ENCODE peak calls at places on chromosomes 13 and 19, in six cellular contexts. One of them, this sample, is unnamed.

GRCh38 chr19:45498411-45499195 is at the start of gene PPM1N:
- DNase-seq in effector memory CD4-positive, alpha-beta T cell: peak; percentile 37
- DNase-seq in K562: peak; percentile 31
- DNase-seq in pancreas: no peak
- DNase-seq in PC-3: peak; percentile 16
- DNase-seq in ascending aorta: no peak
- DNase-seq in this sample: no peak

GRCh38 chr19:41307954-41308449 is 2.0 kb upstream of the CCDC97 start:
- DNase-seq in effector memory CD4-positive, alpha-beta T cell: no peak
- DNase-seq in K562: no peak
- DNase-seq in pancreas: no peak
- DNase-seq in PC-3: no peak
- DNase-seq in ascending aorta: no peak
- DNase-seq in this sample: no peak

GRCh38 chr19:13255719-13256059 is 105.5 kb downstream of the IER2 start:
- DNase-seq in effector memory CD4-positive, alpha-beta T cell: no peak
- DNase-seq in K562: no peak
- DNase-seq in pancreas: no peak
- DNase-seq in PC-3: no peak
- DNase-seq in ascending aorta: no peak
- DNase-seq in this sample: no peak

GRCh38 chr13:98565726-98566577 is 11.0 kb downstream of the STK24 start:
- DNase-seq in effector memory CD4-positive, alpha-beta T cell: no peak
- DNase-seq in K562: no peak
- DNase-seq in pancreas: peak; percentile 38
- DNase-seq in PC-3: no peak
- DNase-seq in ascending aorta: peak; percentile 75
- DNase-seq in this sample: no peak

GRCh38 chr19:43148233-43148632 is 38.1 kb downstream of the PSG5 start:
- DNase-seq in effector memory CD4-positive, alpha-beta T cell: no peak
- DNase-seq in K562: no peak
- DNase-seq in pancreas: no peak
- DNase-seq in PC-3: peak; percentile 18
- DNase-seq in ascending aorta: no peak
- DNase-seq in this sample: no peak

GRCh38 chr19:43570174-43570791 is 5.0 kb downstream of the XRCC1 start:
- DNase-seq in effector memory CD4-positive, alpha-beta T cell: no peak
- DNase-seq in K562: no peak
- DNase-seq in pancreas: no peak
- DNase-seq in PC-3: peak; percentile 63
- DNase-seq in ascending aorta: no peak
- DNase-seq in this sample: no peak

GRCh38 chr19:32828643-32829344 is 40.8 kb downstream of the SLC7A9 start:
- DNase-seq in effector memory CD4-positive, alpha-beta T cell: no peak
- DNase-seq in K562: no peak
- DNase-seq in pancreas: no peak
- DNase-seq in PC-3: no peak
- DNase-seq in ascending aorta: no peak
- DNase-seq in this sample: no peak

GRCh38 chr13:44574466-44574855 is 1.7 kb downstream of the TSC22D1 start:
- DNase-seq in effector memory CD4-positive, alpha-beta T cell: no peak
- DNase-seq in K562: no peak
- DNase-seq in pancreas: no peak
- DNase-seq in PC-3: peak; percentile 38
- DNase-seq in ascending aorta: no peak
- DNase-seq in this sample: no peak

GRCh38 chr13:44386932-44387556 is 13.4 kb downstream of the SERP2 start:
- DNase-seq in effector memory CD4-positive, alpha-beta T cell: no peak
- DNase-seq in K562: peak; percentile 35
- DNase-seq in pancreas: no peak
- DNase-seq in PC-3: no peak
- DNase-seq in ascending aorta: no peak
- DNase-seq in this sample: no peak

GRCh38 chr13:76216729-76217128 is 580.6 kb downstream of the LMO7 start:
- DNase-seq in effector memory CD4-positive, alpha-beta T cell: no peak
- DNase-seq in K562: no peak
- DNase-seq in pancreas: no peak
- DNase-seq in PC-3: no peak
- DNase-seq in ascending aorta: no peak
- DNase-seq in this sample: no peak

GRCh38 chr19:2476451-2477140 is 669 bp downstream of the GADD45B start:
- DNase-seq in effector memory CD4-positive, alpha-beta T cell: peak; percentile 41
- DNase-seq in K562: peak; percentile 69
- DNase-seq in pancreas: peak; percentile 64
- DNase-seq in PC-3: peak; percentile 39
- DNase-seq in ascending aorta: peak; percentile 84
- DNase-seq in this sample: peak; percentile 88

GRCh38 chr13:104779311-104779710 is 1713.1 kb upstream of the SLC10A2 start:
- DNase-seq in effector memory CD4-positive, alpha-beta T cell: no peak
- DNase-seq in K562: no peak
- DNase-seq in pancreas: no peak
- DNase-seq in PC-3: peak; percentile 36
- DNase-seq in ascending aorta: no peak
- DNase-seq in this sample: no peak

GRCh38 chr19:33518541-33518940 is 3.0 kb downstream of the PEPD start:
- DNase-seq in effector memory CD4-positive, alpha-beta T cell: no peak
- DNase-seq in K562: no peak
- DNase-seq in pancreas: no peak
- DNase-seq in PC-3: no peak
- DNase-seq in ascending aorta: no peak
- DNase-seq in this sample: no peak

GRCh38 chr19:47330466-47330869 is 1.5 kb upstream of the C5AR2 start:
- DNase-seq in effector memory CD4-positive, alpha-beta T cell: no peak
- DNase-seq in K562: no peak
- DNase-seq in pancreas: no peak
- DNase-seq in PC-3: no peak
- DNase-seq in ascending aorta: no peak
- DNase-seq in this sample: no peak

GRCh38 chr19:58434217-58434616 is 5.7 kb downstream of the ZNF132 start:
- DNase-seq in effector memory CD4-positive, alpha-beta T cell: no peak
- DNase-seq in K562: no peak
- DNase-seq in pancreas: no peak
- DNase-seq in PC-3: no peak
- DNase-seq in ascending aorta: no peak
- DNase-seq in this sample: no peak

GRCh38 chr19:2636897-2637683 is 65.4 kb downstream of the GNG7 start:
- DNase-seq in effector memory CD4-positive, alpha-beta T cell: peak; percentile 46
- DNase-seq in K562: peak; percentile 87
- DNase-seq in pancreas: peak; percentile 67
- DNase-seq in PC-3: peak; percentile 58
- DNase-seq in ascending aorta: no peak
- DNase-seq in this sample: peak; percentile 95

GRCh38 chr13:25252229-25252628 is 35.1 kb downstream of the MTMR6 start:
- DNase-seq in effector memory CD4-positive, alpha-beta T cell: no peak
- DNase-seq in K562: no peak
- DNase-seq in pancreas: no peak
- DNase-seq in PC-3: no peak
- DNase-seq in ascending aorta: no peak
- DNase-seq in this sample: no peak

GRCh38 chr19:1904385-1905070 is 671 bp upstream of the ADAT3 start:
- DNase-seq in effector memory CD4-positive, alpha-beta T cell: no peak
- DNase-seq in K562: no peak
- DNase-seq in pancreas: peak; percentile 73
- DNase-seq in PC-3: peak; percentile 92
- DNase-seq in ascending aorta: peak; percentile 84
- DNase-seq in this sample: peak; percentile 77

GRCh38 chr19:32924200-32924599 is 47.6 kb downstream of the CEP89 start:
- DNase-seq in effector memory CD4-positive, alpha-beta T cell: no peak
- DNase-seq in K562: no peak
- DNase-seq in pancreas: no peak
- DNase-seq in PC-3: peak; percentile 40
- DNase-seq in ascending aorta: peak; percentile 38
- DNase-seq in this sample: no peak

GRCh38 chr19:5137571-5138124 is 168.7 kb downstream of the KDM4B start:
- DNase-seq in effector memory CD4-positive, alpha-beta T cell: no peak
- DNase-seq in K562: peak; percentile 34
- DNase-seq in pancreas: no peak
- DNase-seq in PC-3: no peak
- DNase-seq in ascending aorta: no peak
- DNase-seq in this sample: peak; percentile 65

GRCh38 chr19:5134683-5135082 is 165.8 kb downstream of the KDM4B start:
- DNase-seq in effector memory CD4-positive, alpha-beta T cell: no peak
- DNase-seq in K562: no peak
- DNase-seq in pancreas: no peak
- DNase-seq in PC-3: no peak
- DNase-seq in ascending aorta: no peak
- DNase-seq in this sample: no peak

GRCh38 chr19:5136060-5136855 is 167.3 kb downstream of the KDM4B start:
- DNase-seq in effector memory CD4-positive, alpha-beta T cell: no peak
- DNase-seq in K562: no peak
- DNase-seq in pancreas: no peak
- DNase-seq in PC-3: no peak
- DNase-seq in ascending aorta: no peak
- DNase-seq in this sample: no peak

GRCh38 chr19:5138606-5139594 is 170.0 kb downstream of the KDM4B start:
- DNase-seq in effector memory CD4-positive, alpha-beta T cell: peak; percentile 39
- DNase-seq in K562: no peak
- DNase-seq in pancreas: no peak
- DNase-seq in PC-3: peak; percentile 57
- DNase-seq in ascending aorta: peak; percentile 76
- DNase-seq in this sample: peak; percentile 55

GRCh38 chr19:5137114-5137513 is 168.2 kb downstream of the KDM4B start:
- DNase-seq in effector memory CD4-positive, alpha-beta T cell: no peak
- DNase-seq in K562: no peak
- DNase-seq in pancreas: no peak
- DNase-seq in PC-3: no peak
- DNase-seq in ascending aorta: no peak
- DNase-seq in this sample: no peak
- H3K36me3 ChIP-seq in effector memory CD4-positive, alpha-beta T cell: peaks cover 46% of the 10 kb centered on the region
- H3K36me3 ChIP-seq in K562: peaks cover 53% of the 10 kb centered on the region
- H3K36me3 ChIP-seq in pancreas: peaks cover 28% of the 10 kb centered on the region
- H3K36me3 ChIP-seq in PC-3: peaks cover 15% of the 10 kb centered on the region
- H3K36me3 ChIP-seq in ascending aorta: peaks cover 72% of the 10 kb centered on the region
- H3K36me3 ChIP-seq in this sample: peaks cover 100% of the 10 kb centered on the region

DNA sequence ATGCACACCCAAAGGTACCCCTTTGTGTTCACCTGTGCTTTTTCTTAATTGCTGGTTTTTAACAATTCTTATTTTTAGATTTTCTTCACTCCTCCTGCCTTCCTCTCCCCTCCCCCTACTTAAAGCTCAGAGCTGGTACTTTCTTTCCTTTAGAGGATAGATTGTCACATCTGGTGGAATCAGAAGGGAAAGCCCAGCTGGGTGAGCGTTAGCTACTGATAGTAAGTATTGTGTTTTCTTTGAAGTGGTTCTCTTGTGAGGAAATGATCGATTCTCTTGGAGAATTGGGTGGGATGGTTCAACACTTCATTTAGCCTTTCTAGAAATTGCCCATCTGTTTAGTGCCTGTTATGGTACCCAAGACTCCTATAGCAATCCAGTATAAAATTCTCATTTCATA is 84.8 kb downstream of the FLT1 start:
- DNase-seq in effector memory CD4-positive, alpha-beta T cell: no peak
- DNase-seq in K562: peak; percentile 22
- DNase-seq in pancreas: no peak
- DNase-seq in PC-3: no peak
- DNase-seq in ascending aorta: no peak
- DNase-seq in this sample: no peak
- H3K4me1 ChIP-seq in effector memory CD4-positive, alpha-beta T cell: no peaks in the 10 kb centered on the region
- H3K4me1 ChIP-seq in K562: peaks cover 41% of the 10 kb centered on the region
- H3K4me1 ChIP-seq in pancreas: no peaks in the 10 kb centered on the region
- H3K4me1 ChIP-seq in PC-3: no peaks in the 10 kb centered on the region
- H3K4me1 ChIP-seq in ascending aorta: no peaks in the 10 kb centered on the region
- H3K4me1 ChIP-seq in this sample: peaks cover 10% of the 10 kb centered on the region

DNA sequence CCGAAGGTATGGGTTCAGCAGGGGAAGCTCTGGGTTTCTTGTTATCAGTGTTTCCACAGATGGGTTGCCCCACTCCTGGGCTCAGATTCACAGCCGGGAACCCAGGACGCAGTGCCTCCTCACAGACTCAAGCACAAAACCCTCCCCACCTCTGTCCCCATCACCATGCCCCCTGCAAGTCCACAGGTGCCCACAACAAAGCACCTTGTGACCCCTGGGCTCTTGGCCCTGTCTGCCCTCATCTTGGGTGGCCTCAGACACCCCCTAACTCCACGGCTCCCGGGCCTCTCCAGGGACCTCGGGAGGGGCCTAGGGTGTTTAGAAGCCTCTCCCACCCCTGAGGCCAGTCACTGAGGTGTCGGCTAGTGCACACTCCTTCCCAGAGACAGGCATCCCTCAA is 231.7 kb downstream of the TUBA3C start:
- DNase-seq in effector memory CD4-positive, alpha-beta T cell: no peak
- DNase-seq in K562: no peak
- DNase-seq in pancreas: no peak
- DNase-seq in PC-3: no peak
- DNase-seq in ascending aorta: no peak
- DNase-seq in this sample: no peak
- H3K9me3 ChIP-seq in effector memory CD4-positive, alpha-beta T cell: no peaks in the 10 kb centered on the region
- H3K9me3 ChIP-seq in K562: no peaks in the 10 kb centered on the region
- H3K9me3 ChIP-seq in pancreas: no peaks in the 10 kb centered on the region
- H3K9me3 ChIP-seq in PC-3: peaks cover 8% of the 10 kb centered on the region
- H3K9me3 ChIP-seq in ascending aorta: no peaks in the 10 kb centered on the region
- H3K9me3 ChIP-seq in this sample: no peaks in the 10 kb centered on the region

GRCh38 chr19:18322318-18322758 is 538 bp downstream of the LSM4 start:
- DNase-seq in effector memory CD4-positive, alpha-beta T cell: no peak
- DNase-seq in K562: peak; percentile 62
- DNase-seq in pancreas: no peak
- DNase-seq in PC-3: peak; percentile 43
- DNase-seq in ascending aorta: peak; percentile 74
- DNase-seq in this sample: no peak

GRCh38 chr19:18321729-18322091 is 1.2 kb downstream of the LSM4 start:
- DNase-seq in effector memory CD4-positive, alpha-beta T cell: no peak
- DNase-seq in K562: peak; percentile 17
- DNase-seq in pancreas: no peak
- DNase-seq in PC-3: no peak
- DNase-seq in ascending aorta: no peak
- DNase-seq in this sample: no peak

GRCh38 chr19:18320865-18321728 is 1.8 kb downstream of the LSM4 start:
- DNase-seq in effector memory CD4-positive, alpha-beta T cell: no peak
- DNase-seq in K562: peak; percentile 38
- DNase-seq in pancreas: no peak
- DNase-seq in PC-3: no peak
- DNase-seq in ascending aorta: no peak
- DNase-seq in this sample: no peak

GRCh38 chr19:18319591-18320135 is 3.2 kb downstream of the LSM4 start:
- DNase-seq in effector memory CD4-positive, alpha-beta T cell: no peak
- DNase-seq in K562: peak; percentile 7
- DNase-seq in pancreas: peak; percentile 47
- DNase-seq in PC-3: no peak
- DNase-seq in ascending aorta: no peak
- DNase-seq in this sample: peak; percentile 63

DNA sequence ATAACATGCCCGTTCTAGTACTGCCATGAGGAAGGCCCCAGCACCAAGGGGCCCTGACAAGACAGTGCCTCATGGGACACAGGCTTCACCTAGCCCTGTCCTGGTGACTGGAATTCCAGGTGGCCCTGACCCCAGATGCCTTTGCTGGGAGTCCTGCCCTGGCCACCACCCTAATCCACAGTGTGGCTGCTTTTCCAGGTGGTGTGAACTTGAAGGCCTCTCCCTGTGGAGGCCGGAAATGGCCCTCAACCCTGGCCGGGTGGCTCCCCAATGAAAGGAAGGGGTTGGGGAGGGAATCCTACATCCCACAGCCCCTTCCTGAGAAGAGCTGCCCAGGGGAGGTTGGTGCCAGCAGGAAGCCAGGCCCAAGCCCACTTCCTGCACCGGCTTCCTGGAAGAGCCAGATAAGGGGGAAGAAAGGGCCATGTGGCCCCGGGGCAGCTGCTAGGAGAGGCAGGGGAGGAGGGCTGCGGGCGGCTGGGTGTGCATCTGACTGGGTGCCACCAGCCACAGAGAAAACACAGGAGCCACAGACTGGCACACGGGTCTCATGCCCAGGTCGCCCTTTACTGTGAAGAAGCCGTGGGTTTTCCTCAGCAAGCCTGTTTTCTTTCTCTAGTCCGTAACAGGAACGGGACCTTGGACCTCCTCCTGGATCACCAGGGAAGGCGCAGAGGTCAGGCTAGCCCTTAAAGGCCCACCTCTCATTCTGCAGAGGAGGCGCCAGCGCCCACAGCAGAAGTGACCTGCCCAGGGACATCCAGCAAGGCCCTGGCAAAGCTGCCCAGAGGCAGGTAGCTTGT is 4.7 kb downstream of the LSM4 start:
- DNase-seq in effector memory CD4-positive, alpha-beta T cell: peak; percentile 39
- DNase-seq in K562: peak; percentile 51
- DNase-seq in pancreas: no peak
- DNase-seq in PC-3: no peak
- DNase-seq in ascending aorta: no peak
- DNase-seq in this sample: peak; percentile 68
- H3K36me3 ChIP-seq in effector memory CD4-positive, alpha-beta T cell: peaks cover 5% of the 10 kb centered on the region
- H3K36me3 ChIP-seq in K562: peaks cover 72% of the 10 kb centered on the region
- H3K36me3 ChIP-seq in pancreas: no peaks in the 10 kb centered on the region
- H3K36me3 ChIP-seq in PC-3: peaks cover 3% of the 10 kb centered on the region
- H3K36me3 ChIP-seq in ascending aorta: no peaks in the 10 kb centered on the region
- H3K36me3 ChIP-seq in this sample: no peaks in the 10 kb centered on the region